ENCODE peak calls at places on chromosomes 2 and 18, in eight cellular contexts. One of them, this sample, is unnamed.

GRCh38 chr2:219689676-219690628 is 62.5 kb downstream of the SLC4A3 start:
- DNase-seq in neural progenitor cell: peak; percentile 61
- DNase-seq in thyroid gland: peak; percentile 48
- DNase-seq in hepatocyte: peak; percentile 71
- DNase-seq in CD8-positive, alpha-beta T cell: no peak
- DNase-seq in cardiac muscle cell: peak; percentile 59
- DNase-seq in heart left ventricle: peak; percentile 29
- DNase-seq in lower lobe of right lung: no peak
- DNase-seq in this sample: peak; percentile 42

GRCh38 chr2:10278029-10278762 is 24.5 kb upstream of the HPCAL1 start:
- DNase-seq in cardiac muscle cell: no peak
- DNase-seq in thyroid gland: peak; percentile 86
- DNase-seq in heart left ventricle: peak; percentile 75
- DNase-seq in CD8-positive, alpha-beta T cell: no peak
- DNase-seq in hepatocyte: no peak
- DNase-seq in lower lobe of right lung: peak; percentile 90
- DNase-seq in neural progenitor cell: no peak
- DNase-seq in this sample: no peak

GRCh38 chr2:35294636-35295263 is 1060.8 kb upstream of the CRIM1 start:
- DNase-seq in hepatocyte: no peak
- DNase-seq in CD8-positive, alpha-beta T cell: no peak
- DNase-seq in lower lobe of right lung: no peak
- DNase-seq in heart left ventricle: no peak
- DNase-seq in neural progenitor cell: no peak
- DNase-seq in cardiac muscle cell: no peak
- DNase-seq in thyroid gland: no peak
- DNase-seq in this sample: no peak

GRCh38 chr2:202339052-202339870 is 36.9 kb upstream of the BMPR2 start:
- DNase-seq in hepatocyte: peak; percentile 13
- DNase-seq in heart left ventricle: no peak
- DNase-seq in cardiac muscle cell: no peak
- DNase-seq in neural progenitor cell: no peak
- DNase-seq in thyroid gland: no peak
- DNase-seq in CD8-positive, alpha-beta T cell: no peak
- DNase-seq in lower lobe of right lung: no peak
- DNase-seq in this sample: no peak

GRCh38 chr2:24839729-24840128 is 46.5 kb downstream of the CENPO start:
- DNase-seq in thyroid gland: no peak
- DNase-seq in heart left ventricle: no peak
- DNase-seq in lower lobe of right lung: no peak
- DNase-seq in neural progenitor cell: no peak
- DNase-seq in cardiac muscle cell: no peak
- DNase-seq in hepatocyte: no peak
- DNase-seq in CD8-positive, alpha-beta T cell: no peak
- DNase-seq in this sample: no peak

GRCh38 chr2:241551599-241551997 is 6.9 kb upstream of the BOK start:
- DNase-seq in hepatocyte: no peak
- DNase-seq in neural progenitor cell: no peak
- DNase-seq in CD8-positive, alpha-beta T cell: no peak
- DNase-seq in heart left ventricle: no peak
- DNase-seq in thyroid gland: no peak
- DNase-seq in lower lobe of right lung: no peak
- DNase-seq in cardiac muscle cell: no peak
- DNase-seq in this sample: no peak

GRCh38 chr2:210965472-210965871 is 409.1 kb downstream of the CPS1 start:
- DNase-seq in CD8-positive, alpha-beta T cell: no peak
- DNase-seq in thyroid gland: no peak
- DNase-seq in hepatocyte: no peak
- DNase-seq in lower lobe of right lung: no peak
- DNase-seq in cardiac muscle cell: no peak
- DNase-seq in heart left ventricle: no peak
- DNase-seq in neural progenitor cell: no peak
- DNase-seq in this sample: no peak

GRCh38 chr2:73776869-73777519 is 2.9 kb downstream of the DUSP11 start:
- DNase-seq in thyroid gland: no peak
- DNase-seq in neural progenitor cell: no peak
- DNase-seq in lower lobe of right lung: no peak
- DNase-seq in CD8-positive, alpha-beta T cell: no peak
- DNase-seq in hepatocyte: no peak
- DNase-seq in heart left ventricle: no peak
- DNase-seq in cardiac muscle cell: no peak
- DNase-seq in this sample: no peak

GRCh38 chr2:205197468-205198129 is 484.7 kb upstream of the NRP2 start:
- DNase-seq in lower lobe of right lung: no peak
- DNase-seq in hepatocyte: no peak
- DNase-seq in cardiac muscle cell: no peak
- DNase-seq in CD8-positive, alpha-beta T cell: no peak
- DNase-seq in thyroid gland: no peak
- DNase-seq in neural progenitor cell: no peak
- DNase-seq in heart left ventricle: peak; percentile 11
- DNase-seq in this sample: no peak

GRCh38 chr2:29080886-29081743 is 6.8 kb upstream of the PCARE start:
- DNase-seq in neural progenitor cell: no peak
- DNase-seq in hepatocyte: no peak
- DNase-seq in cardiac muscle cell: no peak
- DNase-seq in lower lobe of right lung: no peak
- DNase-seq in thyroid gland: no peak
- DNase-seq in CD8-positive, alpha-beta T cell: no peak
- DNase-seq in heart left ventricle: no peak
- DNase-seq in this sample: no peak

GRCh38 chr2:26654061-26654340 is 12.8 kb upstream of the CIB4 start:
- DNase-seq in thyroid gland: no peak
- DNase-seq in neural progenitor cell: no peak
- DNase-seq in CD8-positive, alpha-beta T cell: no peak
- DNase-seq in heart left ventricle: no peak
- DNase-seq in cardiac muscle cell: no peak
- DNase-seq in hepatocyte: no peak
- DNase-seq in lower lobe of right lung: no peak
- DNase-seq in this sample: no peak

GRCh38 chr2:11004206-11004605 is 92.5 kb downstream of the KCNF1 start:
- DNase-seq in cardiac muscle cell: no peak
- DNase-seq in hepatocyte: peak; percentile 18
- DNase-seq in neural progenitor cell: no peak
- DNase-seq in thyroid gland: no peak
- DNase-seq in lower lobe of right lung: no peak
- DNase-seq in heart left ventricle: no peak
- DNase-seq in CD8-positive, alpha-beta T cell: no peak
- DNase-seq in this sample: no peak

GRCh38 chr2:234587341-234588053 is 90.6 kb upstream of the ARL4C start:
- DNase-seq in heart left ventricle: no peak
- DNase-seq in cardiac muscle cell: no peak
- DNase-seq in hepatocyte: no peak
- DNase-seq in CD8-positive, alpha-beta T cell: no peak
- DNase-seq in neural progenitor cell: no peak
- DNase-seq in thyroid gland: no peak
- DNase-seq in lower lobe of right lung: no peak
- DNase-seq in this sample: no peak

GRCh38 chr18:47249602-47250001 is 1.9 kb downstream of the SKOR2 start:
- DNase-seq in lower lobe of right lung: no peak
- DNase-seq in CD8-positive, alpha-beta T cell: no peak
- DNase-seq in thyroid gland: no peak
- DNase-seq in hepatocyte: no peak
- DNase-seq in neural progenitor cell: no peak
- DNase-seq in heart left ventricle: no peak
- DNase-seq in cardiac muscle cell: no peak
- DNase-seq in this sample: no peak

GRCh38 chr18:47248610-47249343 is 2.7 kb downstream of the SKOR2 start:
- DNase-seq in lower lobe of right lung: no peak
- DNase-seq in hepatocyte: no peak
- DNase-seq in thyroid gland: no peak
- DNase-seq in neural progenitor cell: peak; percentile 56
- DNase-seq in cardiac muscle cell: no peak
- DNase-seq in heart left ventricle: no peak
- DNase-seq in CD8-positive, alpha-beta T cell: no peak
- DNase-seq in this sample: no peak

GRCh38 chr18:47247833-47248609 is 3.4 kb downstream of the SKOR2 start:
- DNase-seq in lower lobe of right lung: no peak
- DNase-seq in cardiac muscle cell: no peak
- DNase-seq in neural progenitor cell: peak; percentile 59
- DNase-seq in hepatocyte: no peak
- DNase-seq in thyroid gland: no peak
- DNase-seq in heart left ventricle: no peak
- DNase-seq in CD8-positive, alpha-beta T cell: no peak
- DNase-seq in this sample: no peak

GRCh38 chr18:47246027-47246971 is 5.2 kb downstream of the SKOR2 start:
- DNase-seq in neural progenitor cell: peak; percentile 38
- DNase-seq in hepatocyte: no peak
- DNase-seq in CD8-positive, alpha-beta T cell: no peak
- DNase-seq in thyroid gland: no peak
- DNase-seq in lower lobe of right lung: no peak
- DNase-seq in cardiac muscle cell: no peak
- DNase-seq in heart left ventricle: no peak
- DNase-seq in this sample: no peak

DNA sequence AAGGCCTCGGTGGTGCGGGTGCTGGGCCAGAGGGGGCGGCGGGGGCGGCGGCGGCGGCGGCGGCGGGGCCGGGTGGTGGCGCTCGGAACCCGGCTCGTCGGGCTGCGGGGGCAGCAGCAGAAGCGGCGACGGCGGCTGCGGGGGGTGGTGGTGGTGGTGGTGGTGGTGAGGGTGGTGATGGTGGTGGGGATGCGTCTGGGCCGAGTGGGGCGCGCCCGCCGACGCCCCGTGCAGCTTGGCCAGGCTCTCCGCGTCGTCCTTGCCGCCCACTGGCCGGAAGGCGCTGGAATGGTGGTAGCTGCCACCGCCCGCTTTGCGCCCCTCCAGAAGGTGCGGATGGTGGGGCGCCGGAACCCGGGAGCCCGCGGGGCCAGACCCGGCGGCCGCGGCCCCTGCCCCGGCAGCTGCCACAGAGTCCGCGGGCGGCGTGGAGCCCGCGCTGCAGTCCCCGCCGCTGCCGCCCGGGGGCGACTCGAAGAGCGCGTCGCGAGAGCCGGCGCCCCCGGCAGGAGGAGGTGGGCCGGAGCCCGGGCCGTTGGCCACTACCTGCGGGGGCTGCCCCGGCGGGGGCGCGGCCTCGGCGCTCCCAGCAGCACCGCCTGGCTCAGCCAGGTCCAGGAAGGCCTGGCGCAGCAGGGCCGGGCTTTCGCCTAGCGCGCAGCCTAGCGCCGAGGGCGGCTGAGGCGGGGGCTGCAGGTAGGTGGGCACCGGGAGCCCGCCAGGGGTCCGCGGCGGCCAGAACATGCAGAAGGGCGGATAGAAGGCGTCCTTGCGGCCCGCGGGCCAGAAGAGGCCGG is 4.2 kb downstream of the SKOR2 start:
- DNase-seq in CD8-positive, alpha-beta T cell: no peak
- DNase-seq in heart left ventricle: no peak
- DNase-seq in lower lobe of right lung: no peak
- DNase-seq in hepatocyte: peak; percentile 44
- DNase-seq in neural progenitor cell: peak; percentile 83
- DNase-seq in thyroid gland: no peak
- DNase-seq in cardiac muscle cell: peak; percentile 53
- DNase-seq in this sample: no peak
- TF ChIP-seq CTCF in CD8-positive, alpha-beta T cell: no peak
- TF ChIP-seq CTCF in heart left ventricle: peak; percentile 57
- TF ChIP-seq CTCF in lower lobe of right lung: no peak
- TF ChIP-seq CTCF in hepatocyte: peak; percentile 13
- TF ChIP-seq CTCF in neural progenitor cell: peak; percentile 65
- TF ChIP-seq CTCF in thyroid gland: no peak
- TF ChIP-seq CTCF in cardiac muscle cell: no peak
- TF ChIP-seq CTCF in this sample: no peak

GRCh38 chr2:207226671-207227061 is 60.9 kb upstream of the KLF7 start:
- DNase-seq in CD8-positive, alpha-beta T cell: no peak
- DNase-seq in thyroid gland: no peak
- DNase-seq in cardiac muscle cell: no peak
- DNase-seq in neural progenitor cell: no peak
- DNase-seq in lower lobe of right lung: no peak
- DNase-seq in hepatocyte: no peak
- DNase-seq in heart left ventricle: no peak
- DNase-seq in this sample: no peak
- H3K4me3 ChIP-seq in CD8-positive, alpha-beta T cell: no peak overlapping the region
- H3K4me3 ChIP-seq in thyroid gland: peak overlapping the region; percentile 4
- H3K4me3 ChIP-seq in cardiac muscle cell: no peak overlapping the region
- H3K4me3 ChIP-seq in neural progenitor cell: peak overlapping the region; percentile 24
- H3K4me3 ChIP-seq in lower lobe of right lung: peak overlapping the region; percentile 27
- H3K4me3 ChIP-seq in hepatocyte: no peak overlapping the region
- H3K4me3 ChIP-seq in heart left ventricle: no peak overlapping the region
- H3K4me3 ChIP-seq in this sample: no peak overlapping the region

DNA sequence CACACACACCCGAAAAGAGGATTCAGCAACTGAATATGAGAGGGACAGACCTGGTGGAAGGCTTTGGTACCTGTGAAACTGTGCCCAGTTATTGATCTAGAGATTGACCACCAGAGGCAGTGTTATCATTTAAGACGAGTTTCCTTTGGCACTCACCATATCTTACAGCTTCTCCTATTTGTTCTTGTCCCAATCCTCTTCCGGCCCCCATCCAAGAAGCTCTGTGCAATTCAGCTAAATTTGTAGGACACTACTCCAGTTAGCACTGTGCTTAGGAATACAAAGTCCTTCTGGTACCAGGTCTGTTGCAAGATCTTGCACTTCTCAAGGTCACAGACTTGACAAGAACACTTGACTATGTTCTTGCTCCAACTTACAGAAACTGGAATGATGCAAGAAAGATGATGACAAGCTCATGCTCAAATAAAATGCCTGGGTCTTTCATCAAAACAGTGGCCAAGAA is 177.7 kb downstream of the TMEM247 start:
- DNase-seq in neural progenitor cell: peak; percentile 42
- DNase-seq in hepatocyte: peak; percentile 19
- DNase-seq in lower lobe of right lung: no peak
- DNase-seq in heart left ventricle: no peak
- DNase-seq in thyroid gland: peak; percentile 54
- DNase-seq in cardiac muscle cell: peak; percentile 12
- DNase-seq in CD8-positive, alpha-beta T cell: no peak
- DNase-seq in this sample: no peak
- TF ChIP-seq CTCF in neural progenitor cell: peak; percentile 55
- TF ChIP-seq CTCF in hepatocyte: peak; percentile 44
- TF ChIP-seq CTCF in lower lobe of right lung: peak; percentile 41
- TF ChIP-seq CTCF in heart left ventricle: peak; percentile 32
- TF ChIP-seq CTCF in thyroid gland: peak; percentile 59
- TF ChIP-seq CTCF in cardiac muscle cell: no peak
- TF ChIP-seq CTCF in CD8-positive, alpha-beta T cell: no peak
- TF ChIP-seq CTCF in this sample: peak; percentile 71

DNA sequence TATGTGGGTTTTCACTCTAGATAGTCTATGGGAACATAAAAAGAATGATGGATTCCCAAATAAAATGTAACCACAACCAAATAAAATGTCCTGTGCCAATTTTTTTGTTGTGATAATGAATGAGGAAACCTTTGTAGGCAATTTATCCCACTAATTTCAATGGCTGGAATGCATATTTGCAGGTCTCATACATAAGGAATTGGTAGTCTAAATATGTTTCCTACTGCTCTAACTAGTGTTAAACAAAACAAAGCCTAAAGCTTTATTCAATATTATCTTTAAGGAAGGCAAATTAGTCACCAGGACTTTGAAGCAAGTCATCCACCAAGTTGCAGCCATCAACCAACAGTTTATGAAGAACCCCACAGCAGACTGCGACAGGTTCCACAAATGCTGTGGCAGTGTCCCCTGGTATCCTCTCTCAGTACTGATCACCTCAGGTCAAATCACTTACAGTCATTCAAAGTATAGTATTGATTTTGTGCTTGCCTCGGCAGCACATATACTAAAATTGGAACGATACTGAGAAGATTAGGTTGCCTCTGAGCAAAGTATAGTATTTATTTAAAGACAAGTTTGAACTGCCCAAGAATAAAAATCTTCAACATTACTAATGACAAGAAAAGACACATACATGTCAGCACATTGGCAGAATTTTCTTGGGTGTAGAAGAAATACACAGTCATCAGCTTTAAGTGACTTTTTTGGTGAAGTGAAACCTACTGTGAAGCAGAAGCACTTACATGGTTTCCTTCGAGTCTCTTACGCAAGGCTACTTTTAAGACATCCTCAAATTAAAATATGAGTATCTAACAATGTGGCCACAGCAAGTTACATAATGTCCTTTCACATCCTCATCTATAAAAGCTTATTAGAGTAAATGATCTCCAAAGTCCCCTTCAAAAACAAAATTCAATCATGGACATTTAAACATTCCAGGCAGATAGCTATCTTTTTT is 181.7 kb upstream of the ZFP36L2 start:
- DNase-seq in cardiac muscle cell: no peak
- DNase-seq in neural progenitor cell: no peak
- DNase-seq in lower lobe of right lung: no peak
- DNase-seq in heart left ventricle: no peak
- DNase-seq in thyroid gland: no peak
- DNase-seq in CD8-positive, alpha-beta T cell: no peak
- DNase-seq in hepatocyte: no peak
- DNase-seq in this sample: peak; percentile 80
- H3K4me3 ChIP-seq in cardiac muscle cell: no peak overlapping the region
- H3K4me3 ChIP-seq in neural progenitor cell: no peak overlapping the region
- H3K4me3 ChIP-seq in lower lobe of right lung: no peak overlapping the region
- H3K4me3 ChIP-seq in heart left ventricle: no peak overlapping the region
- H3K4me3 ChIP-seq in thyroid gland: no peak overlapping the region
- H3K4me3 ChIP-seq in CD8-positive, alpha-beta T cell: no peak overlapping the region
- H3K4me3 ChIP-seq in hepatocyte: no peak overlapping the region
- H3K4me3 ChIP-seq in this sample: no peak overlapping the region

This sample was measured in GM12864.